ENCODE peak calls at places on chromosome 16, in seven cellular contexts. C is Panc1, X is mesenchymal stem cell, Q is tibial nerve, I is esophagus squamous epithelium, J is ovary, D is cardiac muscle cell. F is an unnamed sample. For H3K36me3 and H3K9me3, the result is how much of the 10 kb centered on the place peaks cover.

GRCh38 chr16:49858200-49859129 is 2.6 kb upstream of the ZNF423 start:
- DNase-seq in C (no peak), X (peak), Q (peak), I (no peak), J (peak), D (peak), F (peak)

GRCh38 chr16:67833418-67834241 is 8.5 kb upstream of the THAP11 start:
- DNase-seq in C (peak), X (peak), Q (peak), I (peak), J (peak), D (peak), F (peak)

GRCh38 chr16:68072038-68072695 is 13.0 kb upstream of the NFATC3 start:
- DNase-seq in C (no peak), X (peak), Q (peak), I (no peak), J (peak), D (no peak), F (peak)

GRCh38 chr16:30963925-30964511 is 6.5 kb downstream of the SETD1A start:
- DNase-seq in C (no peak), X (no peak), Q (no peak), I (no peak), J (no peak), D (no peak), F (no peak)

GRCh38 chr16:50271148-50272041 is 5.0 kb downstream of the ADCY7 start:
- DNase-seq in C (no peak), X (no peak), Q (no peak), I (no peak), J (no peak), D (peak), F (peak)

GRCh38 chr16:17775061-17775460 is 304.3 kb upstream of the XYLT1 start:
- DNase-seq in C (no peak), X (no peak), Q (no peak), I (no peak), J (no peak), D (no peak), F (no peak)

GRCh38 chr16:9441021-9441420 is 349.6 kb downstream of the HAPSTR1 start:
- DNase-seq in C (no peak), X (no peak), Q (no peak), I (no peak), J (no peak), D (no peak), F (no peak)

GRCh38 chr16:83356266-83356665 is 451.5 kb upstream of the HSBP1 start:
- DNase-seq in C (peak), X (peak), Q (no peak), I (no peak), J (no peak), D (peak), F (no peak)

GRCh38 chr16:50359626-50360025 is 9.2 kb downstream of the BRD7 start:
- DNase-seq in C (no peak), X (no peak), Q (no peak), I (no peak), J (no peak), D (no peak), F (no peak)

GRCh38 chr16:79595916-79596450 is 4.6 kb downstream of the MAF start:
- DNase-seq in C (no peak), X (no peak), Q (no peak), I (no peak), J (no peak), D (no peak), F (no peak)

GRCh38 chr16:84514874-84515835 is 10.7 kb upstream of the MEAK7 start:
- DNase-seq in C (no peak), X (no peak), Q (no peak), I (peak), J (no peak), D (peak), F (no peak)

GRCh38 chr16:2150418-2151187 is 2.2 kb downstream of the RAB26 start:
- DNase-seq in C (no peak), X (peak), Q (no peak), I (no peak), J (no peak), D (no peak), F (no peak)

GRCh38 chr16:84519855-84520254 is 15.4 kb upstream of the MEAK7 start:
- DNase-seq in C (no peak), X (no peak), Q (no peak), I (no peak), J (no peak), D (no peak), F (no peak)

GRCh38 chr16:30145692-30146091 is 22.7 kb upstream of the MAPK3 start:
- DNase-seq in C (no peak), X (no peak), Q (no peak), I (no peak), J (no peak), D (no peak), F (no peak)

GRCh38 chr16:12503201-12503600 is 300.5 kb downstream of the CPPED1 start:
- DNase-seq in C (no peak), X (no peak), Q (no peak), I (no peak), J (no peak), D (no peak), F (no peak)

GRCh38 chr16:46568472-46569230 is 52.5 kb downstream of the SHCBP1 start:
- DNase-seq in C (no peak), X (no peak), Q (no peak), I (no peak), J (no peak), D (no peak), F (no peak)

GRCh38 chr16:27238591-27238990 is 30.0 kb downstream of the NSMCE1 start:
- DNase-seq in C (no peak), X (no peak), Q (no peak), I (no peak), J (no peak), D (no peak), F (no peak)

GRCh38 chr16:30003670-30004423 is 7.0 kb downstream of the DOC2A start:
- DNase-seq in C (no peak), X (no peak), Q (no peak), I (no peak), J (no peak), D (no peak), F (no peak)

GRCh38 chr16:30724641-30725464 is 23.4 kb upstream of the PHKG2 start:
- DNase-seq in C (no peak), X (no peak), Q (no peak), I (no peak), J (peak), D (no peak), F (peak)

GRCh38 chr16:1159973-1160772 is 7.3 kb downstream of the CACNA1H start:
- DNase-seq in C (no peak), X (no peak), Q (no peak), I (no peak), J (peak), D (peak), F (no peak)

GRCh38 chr16:70684146-70685060 is 1.4 kb downstream of the MTSS2 start:
- DNase-seq in C (no peak), X (no peak), Q (no peak), I (no peak), J (no peak), D (no peak), F (no peak)

GRCh38 chr16:74601131-74601871 is 5.6 kb downstream of the GLG1 start:
- DNase-seq in C (no peak), X (no peak), Q (no peak), I (no peak), J (no peak), D (no peak), F (no peak)

GRCh38 chr16:67780847-67781547 is 25.4 kb downstream of the RANBP10 start:
- DNase-seq in C (no peak), X (no peak), Q (no peak), I (no peak), J (no peak), D (no peak), F (no peak)

GRCh38 chr16:57540906-57541753 is 1.3 kb upstream of the ADGRG5 start:
- DNase-seq in C (no peak), X (no peak), Q (no peak), I (no peak), J (no peak), D (no peak), F (no peak)

GRCh38 chr16:83453977-83454376 is 353.8 kb upstream of the HSBP1 start:
- DNase-seq in C (no peak), X (no peak), Q (no peak), I (no peak), J (no peak), D (no peak), F (no peak)

GRCh38 chr16:4987580-4988374 is 29.6 kb downstream of the SEC14L5 start:
- DNase-seq in C (no peak), X (no peak), Q (no peak), I (no peak), J (no peak), D (no peak), F (no peak)

GRCh38 chr16:51305337-51305736 is 154.3 kb upstream of the SALL1 start:
- DNase-seq in C (no peak), X (no peak), Q (no peak), I (no peak), J (no peak), D (no peak), F (no peak)

GRCh38 chr16:50244140-50244503 is 22.2 kb upstream of the ADCY7 start:
- DNase-seq in C (no peak), X (no peak), Q (no peak), I (no peak), J (no peak), D (no peak), F (no peak)

GRCh38 chr16:49019081-49019633 is 262.5 kb downstream of the CBLN1 start:
- DNase-seq in C (no peak), X (no peak), Q (no peak), I (no peak), J (no peak), D (peak), F (no peak)

GRCh38 chr16:68005786-68006286 is 6.6 kb upstream of the DPEP2 start:
- DNase-seq in C (no peak), X (no peak), Q (no peak), I (peak), J (no peak), D (no peak), F (peak)

GRCh38 chr16:7101054-7101453 is 231.6 kb upstream of the RBFOX1 start:
- DNase-seq in C (no peak), X (no peak), Q (no peak), I (no peak), J (no peak), D (no peak), F (no peak)

GRCh38 chr16:89442990-89443726 is 47.2 kb downstream of the ANKRD11 start:
- DNase-seq in C (no peak), X (peak), Q (no peak), I (no peak), J (peak), D (peak), F (peak)

GRCh38 chr16:27436921-27437650 is 35.1 kb downstream of the IL21R start:
- DNase-seq in C (no peak), X (no peak), Q (no peak), I (no peak), J (peak), D (no peak), F (no peak)

GRCh38 chr16:12345349-12345748 is 368.8 kb downstream of the SNX29 start:
- DNase-seq in C (no peak), X (no peak), Q (no peak), I (no peak), J (no peak), D (no peak), F (no peak)

GRCh38 chr16:21599994-21600773 is 807 bp downstream of the METTL9 start:
- DNase-seq in C (no peak), X (peak), Q (no peak), I (no peak), J (no peak), D (peak), F (peak)

GRCh38 chr16:89123001-89123830 is 29.6 kb downstream of the ACSF3 start:
- DNase-seq in C (no peak), X (no peak), Q (no peak), I (no peak), J (no peak), D (no peak), F (peak)

GRCh38 chr16:55257971-55258613 is 65.9 kb upstream of the IRX6 start:
- DNase-seq in C (no peak), X (no peak), Q (no peak), I (no peak), J (no peak), D (peak), F (peak)

GRCh38 chr16:27977966-27978365 is 85.5 kb downstream of the GSG1L start:
- DNase-seq in C (no peak), X (no peak), Q (no peak), I (no peak), J (no peak), D (no peak), F (no peak)

GRCh38 chr16:89613101-89613953 is at the start of gene DPEP1:
- DNase-seq in C (no peak), X (no peak), Q (no peak), I (no peak), J (no peak), D (no peak), F (no peak)

GRCh38 chr16:70715113-70715711 is 29.4 kb upstream of the MTSS2 start:
- DNase-seq in C (no peak), X (peak), Q (peak), I (no peak), J (peak), D (no peak), F (peak)

GRCh38 chr16:69633375-69633774 is 67.6 kb downstream of the NFAT5 start:
- DNase-seq in C (no peak), X (no peak), Q (no peak), I (no peak), J (no peak), D (no peak), F (no peak)
- H3K36me3 ChIP-seq in C (under half), X (half or more), Q (under half), I (under half), J (under half), D (under half), F (under half)

DNA sequence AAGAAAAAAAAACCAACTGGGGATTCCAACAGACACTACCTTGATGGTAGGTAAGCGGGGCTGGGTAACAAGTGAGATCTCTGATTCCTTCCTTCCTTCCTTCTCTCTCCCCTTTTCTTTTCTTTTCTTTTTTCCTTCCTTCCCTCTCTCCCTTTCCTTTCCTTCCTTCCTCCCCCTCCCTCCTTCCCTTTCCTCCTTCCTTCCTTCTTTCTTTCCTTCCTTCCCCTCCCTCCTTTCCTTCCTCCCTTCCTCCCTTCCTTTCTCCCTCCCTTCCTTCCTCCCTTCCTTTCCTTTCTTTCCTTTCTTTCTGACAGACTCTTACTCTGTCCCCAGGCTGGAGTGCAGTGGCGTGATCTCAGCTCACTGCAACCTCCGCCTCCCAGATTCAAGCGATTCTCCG is 20.0 kb downstream of the OR2C1 start:
- DNase-seq in C (no peak), X (no peak), Q (no peak), I (no peak), J (no peak), D (no peak), F (no peak)
- H3K9me3 ChIP-seq in C (under half), X (half or more), Q (under half), I (half or more), J (under half), D (under half), F (under half)

GRCh38 chr16:87844374-87844733 is 25.0 kb downstream of the SLC7A5 start:
- DNase-seq in C (no peak), X (no peak), Q (no peak), I (no peak), J (no peak), D (no peak), F (peak)
- H3K36me3 ChIP-seq in C (under half), X (under half), Q (under half), I (under half), J (under half), D (under half), F (under half)

DNA sequence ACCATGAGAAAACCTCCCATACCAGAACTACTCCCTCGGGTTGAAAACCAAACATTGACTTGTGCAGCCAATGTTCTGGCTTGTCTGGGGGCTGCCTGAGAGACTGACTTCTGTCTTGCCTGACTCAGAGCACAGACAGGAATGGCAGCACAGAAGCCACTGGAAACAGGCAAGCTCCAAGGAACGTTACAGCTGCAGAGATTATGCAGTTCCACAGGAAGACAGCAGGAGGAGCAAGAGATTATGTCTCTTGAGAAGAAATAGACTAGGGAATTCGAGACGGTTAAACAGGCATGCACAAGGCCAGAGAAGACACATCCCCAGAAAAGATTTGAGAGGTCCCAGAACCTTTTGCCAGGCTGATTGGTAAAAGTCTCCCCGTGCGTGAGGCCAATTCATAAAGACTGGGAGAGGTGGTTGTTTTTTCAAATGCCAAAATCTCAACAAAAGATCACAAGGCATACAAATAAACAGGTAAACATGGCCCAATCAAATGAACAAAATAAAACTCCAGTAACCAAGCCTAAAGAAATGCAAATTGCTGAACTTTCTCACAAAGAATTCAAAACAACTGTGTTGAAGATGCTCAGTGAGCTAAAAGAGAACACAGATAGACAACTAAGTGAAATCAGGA is 90.6 kb upstream of the CDH5 start:
- DNase-seq in C (peak), X (peak), Q (no peak), I (no peak), J (no peak), D (peak), F (no peak)
- H3K9me3 ChIP-seq in C (under half), X (under half), Q (under half), I (under half), J (under half), D (under half), F (under half)

DNA sequence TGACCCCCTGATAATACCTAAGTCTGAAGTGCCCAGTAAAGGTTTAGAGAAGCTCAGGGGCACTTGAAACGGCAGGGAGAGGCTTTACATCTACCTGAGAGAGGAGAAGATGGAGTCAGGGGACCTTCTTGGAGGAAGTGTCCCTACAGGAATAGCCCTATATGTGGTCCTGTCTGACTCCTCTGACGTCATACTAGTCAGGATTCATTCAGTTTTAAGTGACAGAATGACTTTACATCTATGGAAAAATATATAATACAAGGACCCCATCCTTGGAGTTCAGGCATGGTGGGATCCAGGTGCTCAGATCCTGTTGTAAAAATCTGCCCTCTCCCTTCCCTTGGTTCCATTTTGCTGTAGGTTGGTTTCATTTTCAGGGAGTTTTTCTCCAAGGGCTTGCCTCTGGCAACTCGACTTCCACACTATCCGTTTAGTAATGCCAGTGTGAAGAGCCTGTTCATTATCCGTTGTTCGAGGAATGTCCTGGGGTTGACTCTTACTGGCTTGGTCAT is 205.6 kb downstream of the IRF8 start:
- DNase-seq in C (no peak), X (no peak), Q (no peak), I (no peak), J (no peak), D (no peak), F (no peak)
- H3K36me3 ChIP-seq in C (under half), X (under half), Q (under half), I (under half), J (under half), D (under half), F (under half)

F was measured in heart left ventricle.